ENCODE peak calls at places on chromosomes 13 and 19, in ten cellular contexts. V is T-helper 1 cell; Q is non-pigmented ciliary epithelial cell; X is T-helper 2 cell; L is nephron progenitor cell; J is AG09309; T is nucleus accumbens; P is hepatic stellate cell; Z is central memory CD4-positive, alpha-beta T cell; K is AG20443. N is an unnamed sample.

GRCh38 chr19:54430306-54431254 is 15.3 kb downstream of the TTYH1 start:
- DNase-seq in V (no peak), Q (no peak), X (no peak), L (peak; percentile 91), J (no peak), T (peak; percentile 41), P (no peak), Z (no peak), K (peak; percentile 83), N (no peak)

GRCh38 chr19:47509973-47510372 is 4.9 kb downstream of the NAPA start:
- DNase-seq in V (no peak), Q (no peak), X (no peak), L (no peak), J (no peak), T (peak; percentile 14), P (no peak), Z (no peak), K (no peak), N (no peak)

GRCh38 chr19:39599116-39599515 is 3.2 kb upstream of the LGALS13 start:
- DNase-seq in V (no peak), Q (no peak), X (no peak), L (peak; percentile 77), J (no peak), T (no peak), P (no peak), Z (no peak), K (peak; percentile 24), N (no peak)

GRCh38 chr13:86920960-86921359 is 750.2 kb upstream of the SLITRK5 start:
- DNase-seq in V (no peak), Q (no peak), X (no peak), L (no peak), J (no peak), T (no peak), P (no peak), Z (no peak), K (no peak), N (no peak)

GRCh38 chr13:113793718-113794085 is 34.7 kb downstream of the TMEM255B start:
- DNase-seq in V (no peak), Q (no peak), X (no peak), L (no peak), J (no peak), T (no peak), P (no peak), Z (no peak), K (no peak), N (no peak)

GRCh38 chr13:53250272-53250875 is 221.8 kb downstream of the OLFM4 start:
- DNase-seq in V (no peak), Q (peak; percentile 38), X (no peak), L (peak; percentile 42), J (peak; percentile 45), T (no peak), P (peak; percentile 22), Z (peak; percentile 3), K (peak; percentile 56), N (peak; percentile 17)

GRCh38 chr13:103062079-103062478 is 4.1 kb downstream of the SLC10A2 start:
- DNase-seq in V (no peak), Q (no peak), X (no peak), L (no peak), J (no peak), T (no peak), P (no peak), Z (no peak), K (no peak), N (no peak)

GRCh38 chr13:95150555-95150954 is 150.7 kb downstream of the ABCC4 start:
- DNase-seq in V (no peak), Q (no peak), X (no peak), L (no peak), J (no peak), T (no peak), P (no peak), Z (no peak), K (no peak), N (no peak)

GRCh38 chr13:31733066-31733465 is 6.3 kb upstream of the RXFP2 start:
- DNase-seq in V (no peak), Q (no peak), X (no peak), L (no peak), J (no peak), T (no peak), P (no peak), Z (no peak), K (no peak), N (no peak)

GRCh38 chr19:51387924-51388389 is at the start of gene LIM2:
- DNase-seq in V (no peak), Q (no peak), X (no peak), L (peak; percentile 62), J (no peak), T (no peak), P (no peak), Z (no peak), K (no peak), N (no peak)

GRCh38 chr13:20073775-20074174 is 87.1 kb downstream of the GJA3 start:
- DNase-seq in V (no peak), Q (no peak), X (no peak), L (no peak), J (no peak), T (no peak), P (no peak), Z (no peak), K (no peak), N (no peak)

GRCh38 chr13:47656651-47657050 is 344.4 kb downstream of the SUCLA2 start:
- DNase-seq in V (no peak), Q (no peak), X (no peak), L (no peak), J (no peak), T (no peak), P (no peak), Z (no peak), K (no peak), N (no peak)

GRCh38 chr13:20702945-20703784 is at the start of gene IL17D:
- DNase-seq in V (no peak), Q (no peak), X (no peak), L (peak; percentile 56), J (no peak), T (no peak), P (no peak), Z (peak; percentile 18), K (peak; percentile 60), N (no peak)

GRCh38 chr19:5953034-5953589 is 24.8 kb downstream of the RANBP3 start:
- DNase-seq in V (no peak), Q (no peak), X (no peak), L (no peak), J (no peak), T (no peak), P (no peak), Z (no peak), K (no peak), N (no peak)

GRCh38 chr13:38366954-38367645 is 17.4 kb downstream of the UFM1 start:
- DNase-seq in V (no peak), Q (no peak), X (no peak), L (no peak), J (peak; percentile 17), T (no peak), P (no peak), Z (no peak), K (peak; percentile 14), N (no peak)

GRCh38 chr19:33647146-33647545 is 25.4 kb downstream of the CHST8 start:
- DNase-seq in V (no peak), Q (no peak), X (no peak), L (no peak), J (no peak), T (no peak), P (no peak), Z (no peak), K (no peak), N (no peak)

GRCh38 chr19:13163609-13164364 is 13.6 kb downstream of the IER2 start:
- DNase-seq in V (no peak), Q (no peak), X (no peak), L (peak; percentile 82), J (no peak), T (no peak), P (peak; percentile 87), Z (peak; percentile 39), K (peak; percentile 75), N (peak; percentile 81)

GRCh38 chr13:99860736-99861135 is 110.8 kb downstream of the ZIC5 start:
- DNase-seq in V (no peak), Q (no peak), X (no peak), L (no peak), J (no peak), T (no peak), P (no peak), Z (no peak), K (no peak), N (peak; percentile 36)

GRCh38 chr13:74771964-74772363 is 637.8 kb upstream of the KLF12 start:
- DNase-seq in V (no peak), Q (peak; percentile 60), X (no peak), L (no peak), J (peak; percentile 57), T (no peak), P (peak; percentile 32), Z (no peak), K (peak; percentile 62), N (no peak)

GRCh38 chr13:44755872-44756271 is 179.7 kb upstream of the TSC22D1 start:
- DNase-seq in V (no peak), Q (peak; percentile 51), X (no peak), L (no peak), J (peak; percentile 39), T (no peak), P (no peak), Z (no peak), K (peak; percentile 41), N (peak; percentile 51)

GRCh38 chr19:31591258-31591657 is 242.0 kb upstream of the TSHZ3 start:
- DNase-seq in V (no peak), Q (no peak), X (no peak), L (no peak), J (no peak), T (no peak), P (no peak), Z (no peak), K (no peak), N (no peak)

GRCh38 chr19:31319465-31319864 is 29.8 kb downstream of the TSHZ3 start:
- DNase-seq in V (no peak), Q (no peak), X (no peak), L (no peak), J (no peak), T (no peak), P (no peak), Z (no peak), K (no peak), N (no peak)

GRCh38 chr13:19713186-19713965 is 69.4 kb downstream of the PSPC1 start:
- DNase-seq in V (no peak), Q (peak; percentile 77), X (no peak), L (no peak), J (peak; percentile 3), T (no peak), P (peak; percentile 58), Z (no peak), K (no peak), N (peak; percentile 8)

GRCh38 chr13:28542804-28543203 is 47.9 kb upstream of the FLT1 start:
- DNase-seq in V (no peak), Q (no peak), X (no peak), L (no peak), J (no peak), T (no peak), P (no peak), Z (no peak), K (no peak), N (no peak)

GRCh38 chr19:34432797-34433196 is 4.6 kb downstream of the UBA2 start:
- DNase-seq in V (no peak), Q (no peak), X (no peak), L (peak; percentile 10), J (no peak), T (no peak), P (peak; percentile 35), Z (no peak), K (no peak), N (peak; percentile 76)

GRCh38 chr19:52688335-52688734 is 46.5 kb downstream of the ZNF611 start:
- DNase-seq in V (no peak), Q (no peak), X (no peak), L (no peak), J (no peak), T (no peak), P (no peak), Z (no peak), K (no peak), N (no peak)

GRCh38 chr19:30214651-30215051 is 157.5 kb upstream of the ZNF536 start:
- DNase-seq in V (no peak), Q (no peak), X (no peak), L (no peak), J (no peak), T (no peak), P (no peak), Z (no peak), K (peak; percentile 65), N (no peak)

GRCh38 chr19:31567776-31568175 is 218.5 kb upstream of the TSHZ3 start:
- DNase-seq in V (no peak), Q (no peak), X (no peak), L (no peak), J (no peak), T (no peak), P (no peak), Z (no peak), K (no peak), N (no peak)